ENCODE peak calls at places on chromosomes 11 and 22, in eight cellular contexts. I, E, T, C, Q, B, U and P are unnamed samples.

GRCh38 chr11:12556155-12556554 is 118.1 kb upstream of the TEAD1 start:
- DNase-seq in T (no peak), E (no peak), I (peak), U (no peak), B (no peak), Q (no peak), C (peak), P (no peak)

GRCh38 chr11:64128255-64129006 is 37.5 kb downstream of the MACROD1 start:
- DNase-seq in U (no peak), Q (no peak), C (no peak), E (no peak), T (peak), I (no peak), B (no peak), P (peak)

GRCh38 chr22:49645257-49645656 is 182.4 kb downstream of the BRD1 start:
- DNase-seq in E (no peak), C (no peak), I (no peak), T (no peak), U (no peak), Q (no peak), B (no peak), P (no peak)

GRCh38 chr11:30586251-30587144 is at the start of gene MPPED2:
- DNase-seq in B (no peak), I (no peak), T (peak), Q (peak), E (no peak), U (peak), C (peak), P (no peak)

GRCh38 chr11:35112056-35112845 is 26.7 kb upstream of the CD44 start:
- DNase-seq in E (no peak), T (no peak), B (no peak), Q (no peak), U (no peak), C (no peak), I (peak), P (no peak)

GRCh38 chr11:132448334-132448995 is 1078.0 kb downstream of the NTM start:
- DNase-seq in C (no peak), U (no peak), I (no peak), Q (no peak), E (no peak), T (no peak), B (no peak), P (no peak)

GRCh38 chr22:49953027-49953679 is 7.4 kb upstream of the PIM3 start:
- DNase-seq in E (no peak), I (no peak), C (no peak), B (no peak), T (peak), U (no peak), Q (no peak), P (no peak)

GRCh38 chr11:68978931-68979591 is 1.7 kb downstream of the MRGPRD start:
- DNase-seq in T (no peak), B (no peak), Q (peak), U (peak), I (no peak), E (peak), C (no peak), P (no peak)

GRCh38 chr11:87851234-87851633 is 324.0 kb downstream of the RAB38 start:
- DNase-seq in I (peak), T (no peak), U (no peak), Q (no peak), C (no peak), E (no peak), B (no peak), P (no peak)

GRCh38 chr11:134385774-134386565 is 26.1 kb downstream of the B3GAT1 start:
- DNase-seq in Q (no peak), U (no peak), E (no peak), C (no peak), T (no peak), B (no peak), I (no peak), P (no peak)

GRCh38 chr11:115469361-115469760 is 34.9 kb downstream of the CADM1 start:
- DNase-seq in U (no peak), E (no peak), I (no peak), B (no peak), Q (no peak), C (no peak), T (no peak), P (no peak)

GRCh38 chr11:15180212-15180814 is 65.6 kb downstream of the INSC start:
- DNase-seq in B (no peak), T (no peak), I (no peak), E (no peak), Q (no peak), U (no peak), C (no peak), P (no peak)

GRCh38 chr11:59707371-59707770 is 6.3 kb downstream of the OR10V1 start:
- DNase-seq in B (no peak), T (no peak), U (no peak), I (no peak), C (no peak), E (no peak), Q (no peak), P (no peak)

GRCh38 chr11:73875840-73876239 is 806 bp downstream of the COA4 start:
- DNase-seq in C (no peak), U (no peak), I (no peak), B (peak), E (no peak), T (no peak), Q (no peak), P (no peak)

GRCh38 chr11:120814531-120815259 is 209.2 kb upstream of the TBCEL start:
- DNase-seq in I (no peak), E (no peak), C (no peak), U (no peak), B (no peak), Q (peak), T (no peak), P (no peak)

GRCh38 chr11:58179648-58180047 is 9.2 kb upstream of the OR9Q2 start:
- DNase-seq in B (peak), E (no peak), C (peak), I (no peak), Q (no peak), U (no peak), T (no peak), P (no peak)

GRCh38 chr11:76493040-76493439 is 48.2 kb downstream of the EMSY start:
- DNase-seq in Q (no peak), C (no peak), B (no peak), I (no peak), T (no peak), E (no peak), U (no peak), P (no peak)

GRCh38 chr22:40628354-40629042 is 8.0 kb downstream of the MRTFA start:
- DNase-seq in I (peak), U (no peak), T (no peak), B (peak), C (no peak), E (no peak), Q (no peak), P (no peak)

GRCh38 chr22:50665738-50666137 is 6.9 kb upstream of the SHANK3 start:
- DNase-seq in B (no peak), U (no peak), Q (no peak), C (no peak), E (no peak), T (no peak), I (no peak), P (no peak)

GRCh38 chr11:128048121-128048520 is 539.2 kb downstream of the ETS1 start:
- DNase-seq in E (no peak), U (no peak), I (no peak), T (no peak), B (no peak), C (no peak), Q (no peak), P (no peak)

GRCh38 chr11:45485070-45485716 is 180.2 kb downstream of the CHST1 start:
- DNase-seq in I (no peak), E (no peak), B (no peak), C (no peak), Q (peak), U (no peak), T (no peak), P (no peak)

GRCh38 chr22:20115691-20116375 is at the start of gene RANBP1:
- DNase-seq in E (no peak), Q (peak), I (no peak), C (no peak), B (no peak), U (no peak), T (no peak), P (no peak)

DNA sequence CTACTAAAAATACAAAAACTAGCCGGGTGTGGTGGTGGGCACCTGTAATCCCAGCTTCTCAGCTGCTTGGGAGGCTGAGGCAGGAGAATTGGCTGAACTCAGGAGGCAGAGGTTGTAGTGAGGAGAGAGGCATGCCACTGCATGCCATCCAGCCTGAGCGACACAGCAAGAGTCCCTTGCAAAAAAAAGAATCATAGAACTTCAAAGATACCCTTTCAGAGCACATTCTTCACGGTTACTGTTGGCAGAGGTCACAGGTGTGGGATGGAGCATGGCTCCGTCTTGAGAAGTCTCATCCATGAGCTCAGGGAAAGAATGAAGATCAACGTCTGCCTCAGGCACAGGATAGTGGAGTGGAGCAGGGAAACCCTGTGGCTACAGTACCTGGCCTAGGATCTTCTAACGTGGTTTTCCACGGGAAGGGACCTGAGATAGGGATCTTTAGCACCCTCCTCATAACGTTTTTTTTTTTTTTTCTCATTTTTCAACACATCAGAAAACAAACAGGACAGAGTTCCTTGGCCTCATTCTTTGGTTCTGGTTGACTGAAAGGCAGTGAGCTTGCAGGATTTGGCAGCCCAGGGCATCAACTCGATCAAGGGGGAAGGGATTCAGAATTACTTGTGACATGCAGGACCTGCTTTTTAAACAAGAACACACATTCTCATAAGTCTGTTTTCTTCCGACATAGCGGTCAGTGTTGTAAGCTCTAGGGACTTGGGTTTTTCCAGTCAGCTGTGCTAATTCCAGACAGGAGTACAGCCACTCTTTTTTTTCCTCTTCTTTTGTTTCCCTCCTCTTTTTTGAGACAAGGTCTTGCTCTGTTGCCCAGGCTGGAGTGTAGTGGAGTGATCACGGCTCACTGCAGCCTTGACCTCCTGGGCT is 22.8 kb downstream of the F2 start:
- DNase-seq in B (no peak), I (no peak), E (no peak), C (no peak), U (no peak), T (no peak), Q (peak), P (no peak)
- TF ChIP-seq POLR2A in B (no peak), I (no peak), E (no peak), C (no peak), U (no peak), T (no peak), Q (no peak), P (no peak)

GRCh38 chr11:9565822-9566560 is 7.5 kb upstream of the WEE1 start:
- DNase-seq in U (no peak), T (peak), C (peak), E (no peak), Q (no peak), I (peak), B (peak), P (peak)

GRCh38 chr11:9567401-9567800 is 6.1 kb upstream of the WEE1 start:
- DNase-seq in C (no peak), I (no peak), U (no peak), B (no peak), E (no peak), Q (no peak), T (no peak), P (no peak)

GRCh38 chr11:9568161-9568853 is 5.2 kb upstream of the WEE1 start:
- DNase-seq in B (no peak), I (peak), U (no peak), C (no peak), T (no peak), Q (no peak), E (no peak), P (no peak)

GRCh38 chr11:9568854-9569587 is 4.4 kb upstream of the WEE1 start:
- DNase-seq in E (peak), U (peak), Q (no peak), I (peak), C (peak), B (peak), T (peak), P (peak)

DNA sequence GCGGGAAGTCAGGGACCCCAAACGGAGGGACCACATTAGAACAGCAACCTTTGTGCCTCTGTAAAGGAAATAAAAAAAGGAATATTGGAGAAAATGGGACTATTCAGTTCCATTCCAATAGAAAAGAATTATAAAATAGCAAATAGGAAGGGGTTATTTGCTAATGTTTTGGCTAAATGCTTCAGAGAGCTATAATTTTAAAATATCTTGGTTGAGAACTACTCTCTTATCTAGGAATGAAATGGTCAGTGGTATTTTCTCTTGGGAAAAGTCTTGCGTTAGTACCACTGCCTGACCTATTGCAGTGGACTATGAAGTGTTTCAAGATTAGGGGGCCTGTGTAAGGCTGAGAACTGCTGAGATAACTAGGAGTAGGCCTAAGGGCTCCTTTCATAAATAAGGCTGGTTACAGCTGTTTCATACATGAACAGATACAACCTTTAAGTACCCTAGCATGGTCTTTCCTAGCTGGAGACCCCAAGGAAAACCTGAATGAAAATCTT is 6.9 kb upstream of the WEE1 start:
- DNase-seq in U (no peak), C (no peak), E (no peak), Q (no peak), I (peak), B (no peak), T (no peak), P (no peak)
- TF ChIP-seq POLR2A in U (no peak), C (no peak), E (no peak), Q (no peak), I (no peak), B (no peak), T (no peak), P (no peak)

GRCh38 chr22:47456031-47456430 is 693.6 kb downstream of the TBC1D22A start:
- DNase-seq in U (no peak), T (no peak), E (no peak), I (no peak), Q (no peak), B (no peak), C (no peak), P (no peak)

GRCh38 chr22:47458348-47458747 is 695.9 kb downstream of the TBC1D22A start:
- DNase-seq in B (no peak), U (no peak), T (no peak), E (no peak), Q (no peak), I (no peak), C (no peak), P (no peak)

GRCh38 chr22:47460870-47461269 is 698.4 kb downstream of the TBC1D22A start:
- DNase-seq in B (no peak), I (no peak), E (no peak), U (no peak), C (no peak), Q (no peak), T (no peak), P (no peak)

GRCh38 chr22:47457509-47458300 is 695.3 kb downstream of the TBC1D22A start:
- DNase-seq in Q (no peak), U (no peak), I (no peak), E (no peak), C (no peak), B (no peak), T (no peak), P (no peak)

DNA sequence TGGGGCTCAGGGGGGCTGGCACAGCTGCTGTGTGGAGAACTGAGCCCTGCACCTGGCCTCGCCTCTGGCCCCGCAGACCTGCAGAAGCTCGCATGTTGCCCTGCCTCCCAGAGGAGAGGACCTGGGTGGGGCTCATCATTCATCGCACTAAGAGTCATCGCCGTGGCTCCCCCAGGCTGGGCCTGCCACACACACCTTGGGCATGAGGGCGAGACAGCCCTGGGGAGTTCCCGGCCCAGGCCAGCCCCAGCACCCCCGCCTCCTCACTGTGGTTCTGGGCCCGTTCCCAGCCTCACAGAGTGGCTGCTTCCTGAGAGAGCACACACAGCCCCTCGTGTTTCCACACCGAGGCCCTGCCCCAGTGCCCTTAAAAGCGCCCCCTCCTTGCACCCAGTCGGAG is 694.6 kb downstream of the TBC1D22A start:
- DNase-seq in B (no peak), C (no peak), Q (no peak), T (no peak), E (no peak), I (no peak), U (no peak), P (no peak)
- TF ChIP-seq POLR2A in B (no peak), C (no peak), Q (no peak), T (no peak), E (no peak), I (no peak), U (no peak), P (no peak)

GRCh38 chr11:72114570-72114969 is 2.1 kb upstream of the ANAPC15 start:
- DNase-seq in B (no peak), C (no peak), Q (no peak), T (no peak), U (no peak), I (peak), E (no peak), P (no peak)

GRCh38 chr11:72111803-72112540 is 523 bp downstream of the ANAPC15 start:
- DNase-seq in E (peak), C (peak), Q (peak), U (peak), I (peak), T (peak), B (peak), P (peak)

GRCh38 chr11:72113170-72113808 is 794 bp upstream of the ANAPC15 start:
- DNase-seq in U (no peak), I (peak), Q (no peak), E (no peak), T (no peak), C (no peak), B (peak), P (no peak)

GRCh38 chr11:72111300-72111699 is 1.2 kb downstream of the ANAPC15 start:
- DNase-seq in C (no peak), T (no peak), I (no peak), E (no peak), U (no peak), Q (no peak), B (no peak), P (no peak)

DNA sequence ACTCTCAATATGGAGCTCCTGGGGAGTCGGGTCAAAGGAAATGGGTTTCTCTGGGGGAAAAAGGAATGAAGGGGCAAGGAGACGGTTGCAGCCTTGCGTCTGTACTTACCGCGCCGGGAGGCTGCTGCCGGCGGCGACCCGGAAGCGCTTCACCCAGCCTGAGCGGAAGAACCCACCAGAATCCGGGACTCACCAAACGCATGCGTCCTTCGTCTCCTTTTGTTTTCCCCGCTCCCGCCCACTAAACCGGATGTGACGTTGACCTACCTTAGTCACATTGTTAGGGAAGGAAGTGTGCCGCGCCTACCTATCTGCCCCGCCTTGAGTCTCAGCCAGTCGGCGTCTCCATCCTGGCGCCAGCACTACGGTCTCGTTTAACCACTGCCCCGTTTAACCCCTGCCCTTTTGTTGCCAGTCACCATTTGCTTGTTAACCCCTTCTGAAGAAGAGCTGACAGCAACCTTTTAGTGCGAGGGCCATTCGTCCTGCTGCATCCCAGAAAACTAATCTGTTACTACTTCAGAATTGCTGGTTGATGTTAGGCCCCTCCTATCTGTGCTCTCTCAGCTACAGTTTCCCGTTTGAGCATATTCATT is at the start of gene ANAPC15:
- DNase-seq in U (peak), Q (peak), I (peak), T (peak), B (peak), C (peak), E (peak), P (peak)
- TF ChIP-seq POLR2A in U (peak), Q (peak), I (peak), T (peak), B (peak), C (peak), E (peak), P (peak)

DNA sequence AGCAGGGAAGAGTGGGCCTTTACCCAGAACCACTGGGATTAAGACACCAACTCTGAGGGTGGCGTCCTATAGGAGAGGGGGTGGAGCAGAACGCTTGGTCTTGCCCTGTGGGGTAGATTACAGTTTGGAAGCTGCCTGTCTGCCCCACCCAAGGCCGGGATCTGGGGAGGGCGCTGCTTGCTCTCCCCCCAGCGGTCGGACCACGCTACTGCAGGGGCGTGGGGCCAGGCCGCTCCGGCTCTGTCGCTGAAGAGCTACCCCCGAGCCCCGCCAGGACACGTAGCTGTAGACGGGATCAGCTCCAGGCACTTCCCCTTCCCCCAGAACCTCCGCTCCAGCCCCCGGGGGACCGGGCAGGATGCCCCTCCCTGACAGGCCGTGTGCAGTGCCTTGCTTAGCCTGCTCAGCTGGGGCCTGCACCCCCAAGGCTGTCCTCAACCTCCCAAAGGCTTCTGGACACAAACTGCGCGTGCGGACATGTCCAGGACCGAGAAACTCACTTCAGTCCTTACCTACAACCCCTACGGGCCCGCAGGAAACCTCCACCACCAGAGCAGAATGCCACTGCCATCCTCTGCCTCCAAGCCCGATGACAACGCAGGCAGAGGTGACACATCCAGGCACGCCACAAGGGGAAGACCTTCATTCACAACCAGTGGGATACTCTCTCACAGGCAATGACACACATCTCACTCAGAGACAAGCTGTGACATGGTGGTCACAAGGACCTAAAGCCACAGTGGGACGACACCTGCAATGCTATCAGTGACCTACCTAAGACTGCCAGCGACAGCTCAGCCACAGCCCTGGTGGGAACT is 3.6 kb downstream of the AHNAK start:
- DNase-seq in I (peak), U (peak), T (peak), E (peak), Q (peak), B (peak), C (peak), P (peak)
- TF ChIP-seq POLR2A in I (no peak), U (no peak), T (no peak), E (peak), Q (no peak), B (no peak), C (no peak), P (no peak)

GRCh38 chr22:35399678-35400334 is at the start of gene MCM5:
- DNase-seq in I (peak), C (peak), E (peak), T (peak), B (peak), Q (peak), U (peak), P (peak)
- TF ChIP-seq POLR2A in I (peak), C (no peak), E (no peak), T (peak), B (peak), Q (no peak), U (no peak), P (no peak)